ENCODE peak calls at places on chromosomes 6 and 20, in eight cellular contexts. M is foreskin fibroblast; Z is AG08395; H is uterus; R is HFFc6; T is stimulated activated CD4-positive, alpha-beta T cell treated with anti-CD3 and anti-CD28 coated beads, TNF-alpha, amount 100 ng/mL, for 24 hours; I is activated naive CD4-positive, alpha-beta T cell treated with anti-CD3 and anti-CD28 coated beads, Interleukin-2, amount 10 ng/mL, durations not matched to agents 7 days and 5 days; Y is testis. V is an unnamed sample.

GRCh38 chr6:167118839-167119238 is 4.1 kb upstream of the CCR6 start:
- DNase-seq in M (no peak), Z (no peak), H (no peak), R (no peak), T (no peak), I (no peak), Y (no peak), V (no peak)

GRCh38 chr6:21201181-21201580 is 392.4 kb upstream of the SOX4 start:
- DNase-seq in M (no peak), Z (no peak), H (no peak), R (no peak), T (no peak), I (no peak), Y (no peak), V (no peak)

GRCh38 chr20:12764053-12764452 is 244.7 kb upstream of the SPTLC3 start:
- DNase-seq in M (no peak), Z (no peak), H (no peak), R (no peak), T (no peak), I (no peak), Y (no peak), V (no peak)

GRCh38 chr6:138011413-138011812 is 95.8 kb downstream of the PERP start:
- DNase-seq in M (no peak), Z (no peak), H (no peak), R (no peak), T (no peak), I (no peak), Y (no peak), V (no peak)

GRCh38 chr6:100350139-100350538 is 114.6 kb downstream of the SIM1 start:
- DNase-seq in M (no peak), Z (no peak), H (no peak), R (no peak), T (no peak), I (no peak), Y (no peak), V (no peak)

GRCh38 chr6:6730831-6731230 is 142.3 kb downstream of the LY86 start:
- DNase-seq in M (peak), Z (peak), H (peak), R (peak), T (no peak), I (no peak), Y (no peak), V (no peak)

GRCh38 chr20:25496968-25497401 is 88.3 kb downstream of the NINL start:
- DNase-seq in M (peak), Z (no peak), H (no peak), R (no peak), T (no peak), I (no peak), Y (no peak), V (no peak)

GRCh38 chr20:25237610-25238318 is 10.1 kb upstream of the PYGB start:
- DNase-seq in M (peak), Z (peak), H (peak), R (peak), T (peak), I (peak), Y (no peak), V (no peak)

GRCh38 chr20:25282796-25283195 is 34.9 kb downstream of the PYGB start:
- DNase-seq in M (no peak), Z (no peak), H (peak), R (no peak), T (no peak), I (no peak), Y (no peak), V (no peak)

GRCh38 chr6:36455486-36456027 is 12.8 kb downstream of the KCTD20 start:
- DNase-seq in M (no peak), Z (no peak), H (no peak), R (no peak), T (no peak), I (no peak), Y (no peak), V (no peak)

GRCh38 chr20:50467618-50468373 is 42.4 kb upstream of the PTPN1 start:
- DNase-seq in M (peak), Z (peak), H (peak), R (peak), T (peak), I (peak), Y (peak), V (peak)

GRCh38 chr6:89689732-89690131 is 51.2 kb upstream of the LYRM2 start:
- DNase-seq in M (no peak), Z (no peak), H (no peak), R (no peak), T (no peak), I (no peak), Y (peak), V (no peak)

GRCh38 chr20:63378115-63378429 is 16.9 kb upstream of the CHRNA4 start:
- DNase-seq in M (no peak), Z (no peak), H (no peak), R (no peak), T (no peak), I (no peak), Y (no peak), V (no peak)

GRCh38 chr6:38192011-38192410 is 372.5 kb downstream of the ZFAND3 start:
- DNase-seq in M (no peak), Z (no peak), H (no peak), R (no peak), T (no peak), I (no peak), Y (no peak), V (no peak)

GRCh38 chr6:134477991-134478635 is 160.2 kb upstream of the SGK1 start:
- DNase-seq in M (peak), Z (peak), H (no peak), R (no peak), T (no peak), I (no peak), Y (no peak), V (no peak)

GRCh38 chr20:63794614-63795013 is 36.5 kb downstream of the ZBTB46 start:
- DNase-seq in M (no peak), Z (no peak), H (no peak), R (no peak), T (no peak), I (no peak), Y (no peak), V (no peak)

GRCh38 chr6:28643017-28643740 is 117.5 kb downstream of the GPX5 start:
- DNase-seq in M (peak), Z (peak), H (no peak), R (peak), T (peak), I (no peak), Y (peak), V (no peak)

GRCh38 chr20:33139467-33139866 is 28.5 kb upstream of the BPIFA2 start:
- DNase-seq in M (no peak), Z (no peak), H (no peak), R (no peak), T (no peak), I (no peak), Y (no peak), V (no peak)

GRCh38 chr6:137157601-137158000 is 15.8 kb downstream of the IL22RA2 start:
- DNase-seq in M (peak), Z (no peak), H (no peak), R (no peak), T (no peak), I (no peak), Y (no peak), V (no peak)

GRCh38 chr20:46951405-46951804 is 56.8 kb downstream of the EYA2 start:
- DNase-seq in M (no peak), Z (no peak), H (no peak), R (no peak), T (no peak), I (no peak), Y (no peak), V (no peak)

GRCh38 chr20:2289475-2289874 is 6.3 kb upstream of the TGM3 start:
- DNase-seq in M (no peak), Z (no peak), H (no peak), R (no peak), T (no peak), I (no peak), Y (peak), V (no peak)

GRCh38 chr20:3994125-3994524 is 21.2 kb downstream of the RNF24 start:
- DNase-seq in M (no peak), Z (no peak), H (no peak), R (no peak), T (no peak), I (no peak), Y (no peak), V (no peak)

GRCh38 chr20:59153832-59154231 is 9.8 kb upstream of the ZNF831 start:
- DNase-seq in M (no peak), Z (no peak), H (no peak), R (no peak), T (no peak), I (no peak), Y (no peak), V (no peak)